ENCODE peak calls at places on chromosomes 5 and 9, in six cellular contexts. M is T-helper 17 cell; F is OCI-M1; B is effector memory CD8-positive, alpha-beta T cell; S is SK-N-DZ; G is gastrocnemius medialis. Z is an unnamed sample.

GRCh38 chr5:116576043-116576713 is 1.6 kb upstream of the SEMA6A start:
- DNase-seq in S (peak), F (no peak), G (no peak), M (no peak), B (no peak), Z (peak)

GRCh38 chr5:74429495-74429894 is 211.0 kb downstream of the ENC1 start:
- DNase-seq in M (no peak), B (no peak), F (no peak), S (no peak), G (no peak), Z (no peak)

GRCh38 chr5:172171118-172171775 is 16.8 kb downstream of the STK10 start:
- DNase-seq in B (no peak), S (no peak), G (no peak), F (no peak), M (no peak), Z (no peak)

GRCh38 chr5:167229751-167230150 is 1061.7 kb upstream of the WWC1 start:
- DNase-seq in S (no peak), F (no peak), G (no peak), B (no peak), M (no peak), Z (no peak)

GRCh38 chr5:142600611-142601360 is 85.1 kb downstream of the FGF1 start:
- DNase-seq in G (peak), S (no peak), F (no peak), M (no peak), B (no peak), Z (no peak)

GRCh38 chr9:86637515-86637914 is 283.3 kb upstream of the TUT7 start:
- DNase-seq in B (no peak), S (peak), F (peak), G (no peak), M (no peak), Z (no peak)

GRCh38 chr9:124285903-124286291 is 28.1 kb downstream of the NEK6 start:
- DNase-seq in G (peak), S (no peak), F (peak), B (peak), M (no peak), Z (no peak)

GRCh38 chr5:55039843-55040242 is 15.8 kb downstream of the GZMK start:
- DNase-seq in S (no peak), M (no peak), G (no peak), F (peak), B (no peak), Z (no peak)

GRCh38 chr5:5198111-5198510 is 58.0 kb downstream of the ADAMTS16 start:
- DNase-seq in G (no peak), S (no peak), M (no peak), F (no peak), B (no peak), Z (no peak)

GRCh38 chr5:172490739-172491461 is 36.6 kb upstream of the SH3PXD2B start:
- DNase-seq in S (no peak), G (no peak), B (no peak), F (no peak), M (no peak), Z (peak)